ENCODE peak calls at places on chromosomes 12 and 14, in eight cellular contexts. One of them, this sample, is unnamed. For H3K4me1, the result is how much of the 10 kb centered on the place peaks cover.

GRCh38 chr14:49946320-49947141 is 53.6 kb downstream of the ARF6 start:
- DNase-seq in IMR-90: peak
- DNase-seq in A549: peak
- DNase-seq in ovary: no peak
- DNase-seq in K562: no peak
- DNase-seq in H1: no peak
- DNase-seq in heart left ventricle: peak
- DNase-seq in Peyer's patch: no peak
- DNase-seq in this sample: no peak

GRCh38 chr12:51371295-51371953 is 19.8 kb downstream of the GALNT6 start:
- DNase-seq in H1: peak
- DNase-seq in K562: no peak
- DNase-seq in Peyer's patch: no peak
- DNase-seq in IMR-90: peak
- DNase-seq in A549: peak
- DNase-seq in ovary: peak
- DNase-seq in heart left ventricle: peak
- DNase-seq in this sample: peak

GRCh38 chr14:73424453-73424852 is 33.9 kb downstream of the NUMB start:
- DNase-seq in H1: no peak
- DNase-seq in Peyer's patch: no peak
- DNase-seq in heart left ventricle: no peak
- DNase-seq in A549: peak
- DNase-seq in K562: no peak
- DNase-seq in ovary: no peak
- DNase-seq in IMR-90: peak
- DNase-seq in this sample: no peak

GRCh38 chr12:89166525-89166934 is 185.8 kb downstream of the DUSP6 start:
- DNase-seq in A549: peak
- DNase-seq in K562: no peak
- DNase-seq in IMR-90: peak
- DNase-seq in H1: no peak
- DNase-seq in heart left ventricle: no peak
- DNase-seq in ovary: no peak
- DNase-seq in Peyer's patch: no peak
- DNase-seq in this sample: no peak

GRCh38 chr12:32650508-32650907 is 28.6 kb upstream of the DNM1L start:
- DNase-seq in A549: no peak
- DNase-seq in heart left ventricle: no peak
- DNase-seq in ovary: no peak
- DNase-seq in Peyer's patch: no peak
- DNase-seq in IMR-90: no peak
- DNase-seq in H1: no peak
- DNase-seq in K562: no peak
- DNase-seq in this sample: no peak

GRCh38 chr12:69929125-69929524 is 104.1 kb downstream of the MYRFL start:
- DNase-seq in H1: no peak
- DNase-seq in Peyer's patch: no peak
- DNase-seq in A549: no peak
- DNase-seq in K562: no peak
- DNase-seq in heart left ventricle: no peak
- DNase-seq in IMR-90: no peak
- DNase-seq in ovary: no peak
- DNase-seq in this sample: no peak

GRCh38 chr14:34364201-34364600 is 97.8 kb downstream of the SPTSSA start:
- DNase-seq in Peyer's patch: no peak
- DNase-seq in A549: no peak
- DNase-seq in ovary: no peak
- DNase-seq in K562: no peak
- DNase-seq in H1: no peak
- DNase-seq in heart left ventricle: no peak
- DNase-seq in IMR-90: no peak
- DNase-seq in this sample: no peak

GRCh38 chr12:59624732-59625455 is 29.1 kb downstream of the SLC16A7 start:
- DNase-seq in heart left ventricle: no peak
- DNase-seq in Peyer's patch: no peak
- DNase-seq in H1: no peak
- DNase-seq in K562: no peak
- DNase-seq in ovary: no peak
- DNase-seq in A549: no peak
- DNase-seq in IMR-90: no peak
- DNase-seq in this sample: no peak

GRCh38 chr14:54564799-54565235 is 2.1 kb upstream of the SAMD4A start:
- DNase-seq in A549: peak
- DNase-seq in IMR-90: peak
- DNase-seq in heart left ventricle: no peak
- DNase-seq in K562: no peak
- DNase-seq in Peyer's patch: no peak
- DNase-seq in H1: no peak
- DNase-seq in ovary: no peak
- DNase-seq in this sample: no peak

GRCh38 chr14:96584907-96585671 is 82.9 kb downstream of the PAPOLA start:
- DNase-seq in Peyer's patch: no peak
- DNase-seq in heart left ventricle: no peak
- DNase-seq in IMR-90: no peak
- DNase-seq in H1: no peak
- DNase-seq in ovary: no peak
- DNase-seq in A549: no peak
- DNase-seq in K562: no peak
- DNase-seq in this sample: no peak

GRCh38 chr14:53881161-53881846 is 75.3 kb downstream of the BMP4 start:
- DNase-seq in heart left ventricle: no peak
- DNase-seq in IMR-90: peak
- DNase-seq in A549: peak
- DNase-seq in H1: no peak
- DNase-seq in ovary: no peak
- DNase-seq in K562: no peak
- DNase-seq in Peyer's patch: no peak
- DNase-seq in this sample: no peak

GRCh38 chr14:98198385-98198784 is 1073.6 kb downstream of the BCL11B start:
- DNase-seq in A549: no peak
- DNase-seq in Peyer's patch: no peak
- DNase-seq in H1: no peak
- DNase-seq in heart left ventricle: no peak
- DNase-seq in IMR-90: no peak
- DNase-seq in ovary: no peak
- DNase-seq in K562: no peak
- DNase-seq in this sample: no peak

GRCh38 chr12:52395761-52396434 is 10.2 kb downstream of the KRT82 start:
- DNase-seq in Peyer's patch: peak
- DNase-seq in ovary: no peak
- DNase-seq in K562: peak
- DNase-seq in H1: peak
- DNase-seq in A549: peak
- DNase-seq in heart left ventricle: no peak
- DNase-seq in IMR-90: no peak
- DNase-seq in this sample: no peak

GRCh38 chr12:78726854-78727253 is 137.7 kb upstream of the SYT1 start:
- DNase-seq in IMR-90: no peak
- DNase-seq in Peyer's patch: no peak
- DNase-seq in ovary: no peak
- DNase-seq in heart left ventricle: no peak
- DNase-seq in A549: no peak
- DNase-seq in K562: no peak
- DNase-seq in H1: no peak
- DNase-seq in this sample: no peak

GRCh38 chr12:94725375-94726168 is 75.2 kb upstream of the TMCC3 start:
- DNase-seq in Peyer's patch: no peak
- DNase-seq in heart left ventricle: no peak
- DNase-seq in A549: peak
- DNase-seq in IMR-90: peak
- DNase-seq in H1: no peak
- DNase-seq in ovary: no peak
- DNase-seq in K562: peak
- DNase-seq in this sample: no peak
- TF ChIP-seq CTCF in Peyer's patch: peak
- TF ChIP-seq CTCF in heart left ventricle: peak
- TF ChIP-seq CTCF in A549: no peak
- TF ChIP-seq CTCF in IMR-90: peak
- TF ChIP-seq CTCF in H1: peak
- TF ChIP-seq CTCF in ovary: no peak
- TF ChIP-seq CTCF in K562: peak
- TF ChIP-seq CTCF in this sample: peak

GRCh38 chr12:92062539-92063493 is 82.8 kb downstream of the BTG1 start:
- DNase-seq in A549: no peak
- DNase-seq in Peyer's patch: no peak
- DNase-seq in heart left ventricle: no peak
- DNase-seq in K562: no peak
- DNase-seq in ovary: no peak
- DNase-seq in H1: no peak
- DNase-seq in IMR-90: no peak
- DNase-seq in this sample: no peak
- H3K4me1 ChIP-seq in A549: under half
- H3K4me1 ChIP-seq in Peyer's patch: under half
- H3K4me1 ChIP-seq in heart left ventricle: under half
- H3K4me1 ChIP-seq in K562: under half
- H3K4me1 ChIP-seq in ovary: under half
- H3K4me1 ChIP-seq in H1: under half
- H3K4me1 ChIP-seq in IMR-90: under half
- H3K4me1 ChIP-seq in this sample: under half

DNA sequence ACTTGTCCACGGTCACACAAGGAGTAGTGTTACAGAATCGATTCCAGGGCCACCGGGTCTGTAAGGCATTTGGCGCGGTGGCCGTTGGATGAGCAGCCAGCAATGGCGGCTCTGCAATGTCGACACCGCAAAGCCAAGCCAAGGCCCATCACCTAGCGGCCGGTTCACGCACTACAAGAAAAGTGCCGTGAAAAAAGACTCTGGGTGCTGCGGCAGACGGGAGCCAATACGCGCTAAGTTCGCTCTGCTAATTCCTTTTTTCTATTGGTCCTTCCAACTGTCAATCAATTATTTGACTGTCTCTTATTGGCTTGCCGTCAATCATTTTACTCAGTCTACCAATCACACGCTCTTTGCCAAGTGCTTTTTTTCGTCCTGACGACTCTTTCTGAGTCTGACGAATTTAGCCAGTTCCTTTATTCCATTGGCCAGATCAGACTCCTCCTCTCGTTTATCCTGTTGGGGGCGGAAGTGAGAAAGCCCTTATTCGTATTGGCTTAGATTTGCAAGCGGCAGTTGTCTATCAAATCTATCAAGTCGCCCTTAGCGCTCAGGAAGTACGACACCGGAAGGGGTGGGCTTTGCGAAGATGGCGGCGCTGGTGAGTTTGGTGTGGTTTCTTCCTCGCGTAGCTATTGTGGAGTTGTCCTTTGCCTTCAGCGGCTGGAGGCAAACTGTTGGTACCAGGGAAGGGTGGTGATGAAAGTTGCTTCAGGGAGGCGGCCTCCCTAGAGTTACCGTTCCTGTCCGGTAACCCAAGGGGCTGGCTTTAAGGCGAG is at the start of gene NGDN:
- DNase-seq in ovary: peak
- DNase-seq in Peyer's patch: peak
- DNase-seq in IMR-90: peak
- DNase-seq in A549: peak
- DNase-seq in H1: peak
- DNase-seq in K562: peak
- DNase-seq in heart left ventricle: peak
- DNase-seq in this sample: peak
- TF ChIP-seq POLR2A in ovary: peak
- TF ChIP-seq POLR2A in Peyer's patch: peak
- TF ChIP-seq POLR2A in IMR-90: peak
- TF ChIP-seq POLR2A in A549: peak
- TF ChIP-seq POLR2A in H1: peak
- TF ChIP-seq POLR2A in K562: peak
- TF ChIP-seq POLR2A in heart left ventricle: no peak
- TF ChIP-seq POLR2A in this sample: peak

GRCh38 chr14:75141967-75142366 is 15.1 kb upstream of the NEK9 start:
- DNase-seq in heart left ventricle: no peak
- DNase-seq in H1: no peak
- DNase-seq in Peyer's patch: no peak
- DNase-seq in IMR-90: peak
- DNase-seq in K562: no peak
- DNase-seq in ovary: no peak
- DNase-seq in A549: peak
- DNase-seq in this sample: no peak
- TF ChIP-seq CTCF in heart left ventricle: peak
- TF ChIP-seq CTCF in H1: peak
- TF ChIP-seq CTCF in Peyer's patch: peak
- TF ChIP-seq CTCF in IMR-90: peak
- TF ChIP-seq CTCF in K562: peak
- TF ChIP-seq CTCF in ovary: no peak
- TF ChIP-seq CTCF in A549: peak
- TF ChIP-seq CTCF in this sample: peak

GRCh38 chr14:81637639-81638038 is 104.0 kb upstream of the SEL1L start:
- DNase-seq in ovary: no peak
- DNase-seq in A549: no peak
- DNase-seq in heart left ventricle: no peak
- DNase-seq in H1: no peak
- DNase-seq in IMR-90: no peak
- DNase-seq in Peyer's patch: no peak
- DNase-seq in K562: no peak
- DNase-seq in this sample: no peak
- H3K4me1 ChIP-seq in ovary: under half
- H3K4me1 ChIP-seq in A549: under half
- H3K4me1 ChIP-seq in heart left ventricle: under half
- H3K4me1 ChIP-seq in H1: under half
- H3K4me1 ChIP-seq in IMR-90: under half
- H3K4me1 ChIP-seq in Peyer's patch: under half
- H3K4me1 ChIP-seq in K562: under half
- H3K4me1 ChIP-seq in this sample: under half

GRCh38 chr14:99554184-99554583 is 49.8 kb downstream of the CCDC85C start:
- DNase-seq in IMR-90: no peak
- DNase-seq in ovary: no peak
- DNase-seq in H1: no peak
- DNase-seq in A549: no peak
- DNase-seq in heart left ventricle: peak
- DNase-seq in Peyer's patch: no peak
- DNase-seq in K562: no peak
- DNase-seq in this sample: peak
- TF ChIP-seq POLR2A in IMR-90: no peak
- TF ChIP-seq POLR2A in ovary: no peak
- TF ChIP-seq POLR2A in H1: no peak
- TF ChIP-seq POLR2A in A549: no peak
- TF ChIP-seq POLR2A in heart left ventricle: no peak
- TF ChIP-seq POLR2A in Peyer's patch: no peak
- TF ChIP-seq POLR2A in K562: no peak
- TF ChIP-seq POLR2A in this sample: peak

GRCh38 chr14:81192594-81192993 is 28.2 kb downstream of the GTF2A1 start:
- DNase-seq in Peyer's patch: no peak
- DNase-seq in A549: no peak
- DNase-seq in heart left ventricle: no peak
- DNase-seq in K562: no peak
- DNase-seq in H1: no peak
- DNase-seq in ovary: no peak
- DNase-seq in IMR-90: no peak
- DNase-seq in this sample: no peak

DNA sequence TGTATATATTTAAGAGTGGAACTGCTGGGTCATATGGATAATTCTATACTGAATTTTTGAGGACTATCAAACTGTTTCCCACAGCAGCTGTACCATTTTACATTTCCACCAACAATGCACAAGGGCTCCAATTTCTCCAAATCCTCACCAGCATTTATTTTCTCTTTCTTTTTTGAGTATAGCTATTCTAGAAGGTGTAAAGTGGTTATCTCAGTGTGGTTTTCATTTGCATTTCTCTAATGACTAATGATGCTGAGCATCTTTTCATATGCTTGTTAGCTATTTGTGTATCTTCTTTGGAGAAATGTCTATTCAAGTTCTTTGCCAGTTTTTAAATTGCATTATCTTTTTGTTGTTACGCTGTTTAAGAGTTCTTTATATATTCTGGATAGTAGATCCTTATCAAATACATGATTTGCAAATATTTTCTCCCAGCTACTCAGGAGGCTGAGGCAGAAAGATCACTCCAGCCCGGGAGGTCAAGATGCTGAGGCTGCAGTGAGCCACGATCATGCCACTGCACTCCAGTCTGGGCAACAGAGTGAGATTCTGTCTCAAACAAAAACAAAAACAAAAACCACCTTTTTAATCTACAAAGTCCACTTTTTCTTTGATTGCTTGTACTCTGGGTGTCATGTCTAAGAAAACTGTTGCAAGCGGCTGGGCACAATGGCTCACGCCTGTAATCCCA is 32.8 kb downstream of the GTF2A1 start:
- DNase-seq in Peyer's patch: no peak
- DNase-seq in H1: no peak
- DNase-seq in K562: no peak
- DNase-seq in ovary: no peak
- DNase-seq in IMR-90: no peak
- DNase-seq in heart left ventricle: no peak
- DNase-seq in A549: no peak
- DNase-seq in this sample: no peak
- TF ChIP-seq CTCF in Peyer's patch: no peak
- TF ChIP-seq CTCF in H1: no peak
- TF ChIP-seq CTCF in K562: no peak
- TF ChIP-seq CTCF in ovary: no peak
- TF ChIP-seq CTCF in IMR-90: no peak
- TF ChIP-seq CTCF in heart left ventricle: no peak
- TF ChIP-seq CTCF in A549: no peak
- TF ChIP-seq CTCF in this sample: no peak